ENCODE peak calls at places on chromosomes 1 and 21, in six cellular contexts. J is D341Med; M is activated CD8-positive, alpha-beta T cell treated with anti-CD3 and anti-CD28 coated beads for 36 hours; L is activated CD8-positive, alpha-beta memory T cell treated with anti-CD3 and anti-CD28 coated beads, Interleukin-2, amount 10 ng/mL, durations not matched to agents 7 days and 5 days; Z is psoas muscle; D is Daoy. Q is an unnamed sample.

GRCh38 chr1:201584510-201584991 is 45.6 kb downstream of the NAV1 start:
- DNase-seq in J (peak; percentile 9), M (no peak), L (no peak), Z (no peak), D (peak; percentile 62), Q (peak; percentile 49)

GRCh38 chr1:111736548-111737215 is 2.5 kb downstream of the INKA2 start:
- DNase-seq in J (no peak), M (no peak), L (no peak), Z (peak; percentile 74), D (peak; percentile 76), Q (no peak)

GRCh38 chr1:8211620-8212442 is 106.1 kb upstream of the SLC45A1 start:
- DNase-seq in J (no peak), M (peak; percentile 41), L (peak; percentile 44), Z (peak; percentile 66), D (peak; percentile 98), Q (no peak)

GRCh38 chr1:109880961-109881894 is 29.4 kb upstream of the CSF1 start:
- DNase-seq in J (no peak), M (no peak), L (no peak), Z (no peak), D (no peak), Q (peak; percentile 60)

GRCh38 chr1:200115532-200115931 is 88.0 kb downstream of the NR5A2 start:
- DNase-seq in J (no peak), M (no peak), L (no peak), Z (no peak), D (no peak), Q (no peak)

GRCh38 chr21:45282283-45283018 is 5.2 kb downstream of the POFUT2 start:
- DNase-seq in J (no peak), M (no peak), L (no peak), Z (peak; percentile 24), D (no peak), Q (no peak)

GRCh38 chr1:56424744-56425493 is 154.4 kb downstream of the PLPP3 start:
- DNase-seq in J (peak; percentile 77), M (peak; percentile 16), L (no peak), Z (peak; percentile 92), D (peak; percentile 90), Q (no peak)

GRCh38 chr1:165420655-165421054 is 24.3 kb downstream of the RXRG start:
- DNase-seq in J (no peak), M (no peak), L (no peak), Z (no peak), D (no peak), Q (no peak)

GRCh38 chr1:74733616-74734484 is 898 bp downstream of the TYW3 start:
- DNase-seq in J (peak; percentile 55), M (peak; percentile 46), L (peak; percentile 61), Z (no peak), D (peak; percentile 83), Q (no peak)

GRCh38 chr1:28392027-28392652 is 22.6 kb downstream of the PHACTR4 start:
- DNase-seq in J (no peak), M (no peak), L (no peak), Z (no peak), D (peak; percentile 47), Q (no peak)